ENCODE peak calls at places on chromosomes 5 and 9, in four cellular contexts. V is Panc1, G is HCT116, P is HepG2. Y is an unnamed sample.

GRCh38 chr9:22119537-22120167 is 110.5 kb upstream of the CDKN2B start:
- DNase-seq in V (no peak), G (no peak), P (peak), Y (no peak)

GRCh38 chr5:172003750-172004149 is 2.7 kb downstream of the FBXW11 start:
- DNase-seq in V (no peak), G (no peak), P (no peak), Y (no peak)

GRCh38 chr9:129290606-129291005 is 112.5 kb upstream of the IER5L start:
- DNase-seq in V (no peak), G (no peak), P (no peak), Y (no peak)

GRCh38 chr9:81685763-81686613 is 3.4 kb downstream of the TLE1 start:
- DNase-seq in V (no peak), G (no peak), P (peak), Y (no peak)

GRCh38 chr5:76114192-76114795 is 31.1 kb downstream of the SV2C start:
- DNase-seq in V (no peak), G (no peak), P (no peak), Y (no peak)

GRCh38 chr9:30796806-30797205 is 1587.6 kb upstream of the ACO1 start:
- DNase-seq in V (no peak), G (no peak), P (no peak), Y (no peak)

GRCh38 chr5:167945542-167946384 is 345.7 kb upstream of the WWC1 start:
- DNase-seq in V (no peak), G (no peak), P (no peak), Y (no peak)

GRCh38 chr5:53063176-53063575 is 46.4 kb downstream of the MOCS2 start:
- DNase-seq in V (no peak), G (no peak), P (no peak), Y (no peak)

GRCh38 chr9:27181381-27181780 is 72.4 kb downstream of the TEK start:
- DNase-seq in V (no peak), G (no peak), P (no peak), Y (no peak)

GRCh38 chr5:159022178-159022556 is 77.5 kb downstream of the EBF1 start:
- DNase-seq in V (no peak), G (no peak), P (no peak), Y (no peak)

GRCh38 chr5:167219296-167219695 is 1072.1 kb upstream of the WWC1 start:
- DNase-seq in V (no peak), G (no peak), P (no peak), Y (no peak)

GRCh38 chr5:173486355-173486754 is 130.1 kb downstream of the BOD1 start:
- DNase-seq in V (no peak), G (no peak), P (no peak), Y (no peak)

GRCh38 chr9:76591256-76591950 is 132.4 kb downstream of the GCNT1 start:
- DNase-seq in V (no peak), G (no peak), P (no peak), Y (no peak)

GRCh38 chr5:58040851-58041250 is 419.0 kb downstream of the PLK2 start:
- DNase-seq in V (no peak), G (no peak), P (no peak), Y (no peak)

GRCh38 chr5:178143901-178144300 is 9.8 kb downstream of the NHP2 start:
- DNase-seq in V (no peak), G (no peak), P (no peak), Y (no peak)

GRCh38 chr9:15308511-15308910 is 1.5 kb upstream of the TTC39B start:
- DNase-seq in V (no peak), G (no peak), P (no peak), Y (no peak)

GRCh38 chr5:27124590-27124989 is 86.2 kb upstream of the CDH9 start:
- DNase-seq in V (no peak), G (no peak), P (peak), Y (peak)

GRCh38 chr5:62167651-62168050 is 138.4 kb upstream of the KIF2A start:
- DNase-seq in V (no peak), G (no peak), P (no peak), Y (no peak)

GRCh38 chr5:36726317-36726716 is 119.9 kb downstream of the SLC1A3 start:
- DNase-seq in V (no peak), G (no peak), P (no peak), Y (no peak)

GRCh38 chr5:86909896-86910295 is 292.2 kb downstream of the COX7C start:
- DNase-seq in V (peak), G (no peak), P (no peak), Y (no peak)

GRCh38 chr5:28788954-28789353 is 1750.6 kb upstream of the CDH9 start:
- DNase-seq in V (no peak), G (no peak), P (no peak), Y (no peak)

DNA sequence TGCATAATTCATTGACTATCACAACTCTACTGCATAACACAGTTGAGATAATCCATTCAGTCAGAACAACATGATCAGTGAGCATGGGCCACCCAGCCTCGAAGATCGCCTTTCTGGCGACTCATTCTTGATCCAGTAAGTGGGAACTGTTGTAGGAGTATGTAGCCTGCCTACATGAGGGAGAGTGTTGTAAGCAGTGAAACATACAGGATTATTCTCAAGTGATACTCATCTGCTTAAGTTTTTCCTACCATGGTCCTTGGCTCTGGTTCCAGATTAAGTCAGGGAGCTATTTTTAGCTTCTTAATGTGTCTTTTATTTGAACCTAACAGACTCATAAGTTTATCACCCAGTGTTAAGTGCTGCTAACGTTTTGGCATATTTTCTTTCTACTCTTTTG is 44.0 kb downstream of the TNPO1 start:
- DNase-seq in V (no peak), G (no peak), P (no peak), Y (no peak)
- TF ChIP-seq TCF7L2 in V (no peak), G (no peak), P (no peak), Y (no peak)

GRCh38 chr5:116574682-116575634 is at the start of gene SEMA6A:
- DNase-seq in V (no peak), G (peak), P (peak), Y (peak)
- TF ChIP-seq TCF7L2 in V (peak), G (peak), P (no peak), Y (no peak)

DNA sequence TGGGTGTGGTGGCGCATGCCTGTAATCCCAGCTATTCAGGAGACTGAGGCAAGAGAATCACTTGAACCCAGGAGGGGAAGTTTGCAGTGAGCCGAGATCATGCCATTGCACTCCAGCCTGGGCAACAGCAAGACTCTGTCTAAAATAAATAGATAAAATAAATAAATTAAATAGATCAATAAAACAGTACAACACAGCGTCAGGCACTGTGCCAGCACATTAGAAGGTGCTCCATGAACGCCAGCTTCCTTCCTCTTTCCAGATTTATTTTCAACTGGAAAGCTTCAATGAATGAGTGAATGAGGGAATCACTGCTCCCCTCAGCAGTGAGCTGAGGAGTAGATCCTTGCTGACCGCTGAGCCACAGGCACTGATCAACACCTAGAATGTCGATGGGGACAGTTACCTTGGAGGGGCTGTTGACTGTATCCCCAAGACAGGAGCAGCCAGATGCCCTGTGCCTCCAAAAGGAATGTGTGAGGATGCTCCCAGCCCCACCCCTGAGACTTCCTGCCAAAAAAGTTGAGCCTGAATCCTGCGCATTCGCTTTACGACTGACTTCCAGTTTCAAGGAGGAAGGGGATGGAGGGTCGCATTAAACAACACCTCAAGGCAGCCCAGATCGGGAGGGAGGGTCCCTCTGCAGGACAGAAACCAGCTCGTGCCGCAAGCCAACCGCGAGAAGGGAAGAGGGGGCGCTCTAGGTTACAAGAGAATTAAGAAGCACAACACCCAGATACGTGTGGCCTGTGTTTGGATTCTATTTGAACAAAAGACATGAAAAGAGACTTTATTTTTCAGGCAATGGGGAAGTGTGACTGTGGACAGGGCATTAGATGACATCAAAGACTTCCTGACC is 54.0 kb upstream of the CNOT6 start:
- DNase-seq in V (no peak), G (no peak), P (no peak), Y (no peak)
- TF ChIP-seq TCF7L2 in V (no peak), G (no peak), P (no peak), Y (no peak)

DNA sequence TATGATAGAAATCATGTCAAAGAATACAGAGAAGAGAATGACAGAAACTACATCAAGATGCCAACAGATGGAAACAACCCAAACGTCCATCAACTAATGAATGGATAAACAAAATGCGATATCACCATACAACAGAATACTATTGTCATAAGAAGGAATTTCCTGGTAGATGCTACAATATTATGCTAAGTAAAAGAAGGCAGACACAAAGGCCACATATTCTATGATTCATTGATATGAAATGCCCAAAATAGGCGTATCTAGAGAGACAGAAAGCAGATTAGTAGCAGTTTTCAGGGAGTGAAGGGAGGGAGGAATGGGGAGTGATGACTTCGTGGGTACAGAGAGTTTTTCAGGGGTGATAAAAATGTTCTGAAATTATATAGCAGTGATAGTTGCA is 58.3 kb upstream of the AKNA start:
- DNase-seq in V (no peak), G (no peak), P (no peak), Y (no peak)
- TF ChIP-seq TCF7L2 in V (no peak), G (no peak), P (no peak), Y (no peak)

DNA sequence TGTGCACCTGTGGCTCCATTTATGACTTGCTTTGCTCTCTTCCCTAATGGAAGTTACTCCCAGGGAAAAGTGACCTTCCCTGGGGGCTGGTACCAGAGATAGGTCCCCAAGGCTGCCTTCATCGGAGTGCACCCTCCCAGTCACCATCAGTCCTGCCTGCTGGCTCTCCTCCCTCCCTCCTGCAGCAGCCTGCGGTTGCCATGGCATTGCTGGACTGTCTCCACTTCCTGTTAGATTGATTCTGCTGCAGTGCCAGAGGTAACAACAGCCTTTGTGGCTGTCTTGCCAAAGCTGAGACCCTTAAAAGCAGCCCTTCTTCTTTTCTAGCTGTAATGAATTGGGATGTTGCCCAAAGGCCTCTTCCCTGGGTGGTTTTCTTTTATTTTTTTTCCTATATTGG is 78.1 kb upstream of the PRLR start:
- DNase-seq in V (no peak), G (no peak), P (no peak), Y (no peak)
- TF ChIP-seq TCF7L2 in V (no peak), G (no peak), P (no peak), Y (no peak)

DNA sequence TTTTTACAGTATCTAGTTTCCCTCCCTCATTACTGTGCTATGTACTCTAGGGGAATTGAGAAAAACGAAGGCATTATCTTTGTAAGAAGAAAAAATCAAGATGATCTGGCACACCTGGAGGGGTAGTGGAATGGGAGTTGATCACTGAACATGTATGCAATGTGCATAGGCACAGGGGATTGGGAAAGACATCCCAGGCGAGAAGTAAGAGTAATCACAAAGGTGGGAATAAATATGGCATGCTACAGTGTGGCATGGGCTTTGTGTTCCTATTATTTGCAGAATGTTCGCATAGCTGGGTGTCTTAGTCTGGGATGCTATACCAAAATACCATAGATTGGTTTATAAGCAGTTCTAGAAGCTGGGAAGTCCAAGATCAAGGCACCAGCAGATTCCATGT is 130.6 kb downstream of the SMARCA2 start:
- DNase-seq in V (no peak), G (no peak), P (no peak), Y (no peak)
- TF ChIP-seq TCF7L2 in V (no peak), G (no peak), P (no peak), Y (no peak)

DNA sequence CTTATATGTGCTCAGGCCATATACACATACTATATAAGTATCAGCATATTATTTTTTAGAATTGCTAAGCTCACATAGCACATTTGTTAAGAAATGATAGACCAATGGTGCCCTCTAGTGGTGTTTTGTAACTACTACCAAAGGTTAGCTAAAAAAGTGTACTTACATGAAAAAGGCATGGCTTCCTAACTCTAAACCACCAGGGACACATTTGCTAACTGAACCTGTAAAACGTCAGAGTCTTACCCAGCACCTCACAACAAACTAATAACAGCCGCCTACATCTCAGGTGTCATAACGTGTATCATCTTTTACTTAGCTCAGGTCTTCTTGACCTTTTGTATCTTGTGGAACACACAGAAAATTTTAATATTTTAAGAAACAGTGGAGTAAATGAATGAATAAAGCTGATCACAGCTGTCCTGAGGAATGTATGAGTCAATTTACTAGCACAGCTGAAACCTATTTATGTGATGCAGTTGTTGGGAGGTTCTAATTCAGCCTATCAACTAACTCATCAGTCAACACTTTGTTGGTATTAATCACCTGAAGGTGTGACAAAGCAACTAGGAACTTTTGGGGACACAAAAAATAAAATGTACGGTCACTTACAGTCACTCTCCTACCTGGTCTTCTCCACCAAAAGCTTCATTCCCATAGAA is 72.9 kb downstream of the BAAT start:
- DNase-seq in V (peak), G (peak), P (peak), Y (peak)
- TF ChIP-seq TCF7L2 in V (no peak), G (no peak), P (no peak), Y (no peak)

DNA sequence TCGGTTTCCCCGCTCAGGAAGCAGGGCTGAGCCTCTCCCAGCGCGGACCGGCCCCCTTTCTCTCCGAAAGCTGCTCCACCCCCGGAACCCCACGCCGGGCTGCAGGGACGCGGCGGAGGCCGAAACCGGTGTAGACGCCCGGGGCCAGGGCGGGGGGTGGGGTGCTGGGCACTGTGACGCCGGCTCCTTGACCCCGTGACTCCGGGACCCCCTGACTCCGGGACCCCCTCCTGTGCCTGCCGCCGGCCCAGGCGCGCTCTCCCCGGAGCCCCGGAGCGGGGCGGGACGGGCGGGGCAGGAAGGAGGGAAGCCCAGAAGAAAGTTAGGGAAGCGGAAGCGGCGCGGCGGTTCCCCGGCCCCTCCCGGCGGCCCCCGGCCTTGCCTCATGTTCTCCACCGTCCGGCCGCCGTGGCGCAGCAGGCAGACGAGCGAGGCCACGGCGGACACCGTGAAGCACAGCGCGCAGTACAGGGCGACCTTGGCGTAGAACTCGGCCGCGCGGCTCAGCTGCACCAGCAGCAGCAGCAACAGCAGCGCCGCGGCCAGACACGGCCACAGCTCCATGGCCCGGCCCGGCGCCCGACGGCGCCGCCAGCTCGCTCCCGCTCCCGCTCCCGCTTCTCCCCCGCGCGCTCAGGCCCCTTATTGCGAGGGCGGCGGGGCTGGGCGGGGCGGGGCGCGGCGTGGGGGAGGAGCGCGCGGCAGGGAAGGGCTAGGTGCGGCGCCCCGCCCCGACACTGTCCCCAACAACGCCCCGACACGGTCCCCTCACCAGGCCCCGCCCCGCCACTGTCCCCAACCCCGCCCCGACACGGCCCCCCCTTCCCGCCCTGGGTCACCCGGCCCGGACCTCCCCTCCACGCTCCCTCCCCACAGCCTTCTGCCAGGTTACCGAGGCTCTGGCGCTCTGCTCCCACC is at the start of gene AGPAT2:
- DNase-seq in V (no peak), G (peak), P (no peak), Y (peak)
- TF ChIP-seq TCF7L2 in V (no peak), G (no peak), P (no peak), Y (no peak)

DNA sequence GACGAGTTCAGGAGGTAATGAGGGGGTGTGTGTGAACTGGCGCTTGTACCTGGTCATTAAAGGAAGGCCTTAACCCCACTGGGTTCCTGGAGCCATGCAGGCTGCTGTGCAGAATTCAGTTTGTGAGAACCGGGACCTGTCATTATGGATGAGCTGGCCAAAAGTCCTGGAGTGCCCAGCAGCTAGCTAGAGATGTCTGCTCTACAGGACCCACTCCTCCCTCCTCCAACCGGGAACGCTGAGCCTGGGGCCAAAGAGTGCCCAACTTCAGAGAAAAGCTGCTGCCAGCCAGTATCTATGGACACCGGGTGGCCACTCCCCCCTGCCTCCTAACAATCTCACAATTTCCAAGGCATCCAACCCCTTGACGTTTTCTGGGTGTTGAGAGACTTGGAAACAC is 1.2 kb downstream of the ENTREP1 start:
- DNase-seq in V (no peak), G (no peak), P (no peak), Y (no peak)
- TF ChIP-seq TCF7L2 in V (no peak), G (no peak), P (no peak), Y (no peak)

Y was measured in K562.